ENCODE peak calls at places on chromosomes 2 and 18, in four cellular contexts. W, Q, X and B are unnamed samples.

GRCh38 chr2:186841940-186842339 is 7.0 kb downstream of the ZSWIM2 start:
- DNase-seq in W (peak), Q (no peak), X (no peak), B (no peak)

GRCh38 chr18:45171575-45172225 is 443.6 kb upstream of the SLC14A2 start:
- DNase-seq in Q (no peak), X (no peak), W (peak), B (no peak)

GRCh38 chr18:48957616-48958015 is 6.9 kb upstream of the SMAD7 start:
- DNase-seq in W (no peak), X (no peak), Q (no peak), B (no peak)

GRCh38 chr2:7999683-8000476 is 682.0 kb upstream of the ID2 start:
- DNase-seq in X (no peak), W (no peak), Q (no peak), B (no peak)

GRCh38 chr2:167925775-167926174 is 321.6 kb downstream of the STK39 start:
- DNase-seq in X (no peak), W (peak), Q (no peak), B (no peak)

GRCh38 chr2:38439226-38439612 is 62.1 kb upstream of the ATL2 start:
- DNase-seq in X (no peak), Q (no peak), W (peak), B (no peak)

GRCh38 chr2:231781798-231782726 is 980 bp upstream of the PDE6D start:
- DNase-seq in Q (no peak), W (peak), X (no peak), B (peak)

GRCh38 chr18:70490008-70490933 is 201.4 kb downstream of the SOCS6 start:
- DNase-seq in Q (no peak), W (peak), X (peak), B (peak)

GRCh38 chr2:121587131-121587530 is 56.5 kb downstream of the RNU4ATAC start:
- DNase-seq in X (no peak), W (no peak), Q (no peak), B (no peak)

GRCh38 chr2:213020268-213020667 is 131.1 kb downstream of the IKZF2 start:
- DNase-seq in W (no peak), Q (no peak), X (no peak), B (no peak)

GRCh38 chr2:106065268-106065982 is 128.7 kb downstream of the UXS1 start:
- DNase-seq in W (no peak), X (no peak), Q (peak), B (no peak)

GRCh38 chr2:10225291-10226031 is 77.2 kb upstream of the HPCAL1 start:
- DNase-seq in X (no peak), W (no peak), Q (no peak), B (no peak)

GRCh38 chr18:63150942-63151421 is 168.6 kb downstream of the BCL2 start:
- DNase-seq in Q (no peak), W (no peak), X (no peak), B (no peak)

GRCh38 chr2:121502246-121502645 is 28.4 kb upstream of the RNU4ATAC start:
- DNase-seq in Q (no peak), W (peak), X (no peak), B (no peak)